ENCODE peak calls at places on chromosomes 12 and 14, in four cellular contexts. W is K562, M is HepG2, K is GM12878. H is an unnamed sample.
A peak's percentile ranks its signal among the peaks of the same experiment; 100 is the strongest.

GRCh38 chr14:85441909-85442643 is 87.9 kb upstream of the FLRT2 start:
- DNase-seq in M (no peak), W (no peak), K (no peak), H (no peak)

GRCh38 chr12:48750215-48750614 is 33.7 kb upstream of the CCNT1 start:
- DNase-seq in M (no peak), W (no peak), K (no peak), H (no peak)

GRCh38 chr14:56995010-56995409 is 184.7 kb upstream of the OTX2 start:
- DNase-seq in K (no peak), M (peak; percentile 1), W (no peak), H (no peak)

GRCh38 chr14:31947076-31947475 is 130.0 kb upstream of the ARHGAP5 start:
- DNase-seq in K (no peak), W (no peak), M (no peak), H (no peak)

GRCh38 chr14:56172571-56172971 is 54.4 kb downstream of the PELI2 start:
- DNase-seq in K (no peak), M (no peak), W (peak; percentile 11), H (no peak)

GRCh38 chr12:114799574-114800487 is 115.9 kb upstream of the TBX3 start:
- DNase-seq in W (peak; percentile 3), M (peak; percentile 100), K (no peak), H (no peak)

GRCh38 chr14:91142214-91142668 is 28.4 kb downstream of the DGLUCY start:
- DNase-seq in M (no peak), W (no peak), K (peak; percentile 80), H (no peak)

GRCh38 chr12:69900720-69901131 is 75.7 kb downstream of the MYRFL start:
- DNase-seq in M (peak; percentile 76), W (peak; percentile 81), K (no peak), H (peak; percentile 60)

GRCh38 chr12:24754690-24755638 is 193.9 kb downstream of the BCAT1 start:
- DNase-seq in K (no peak), M (peak; percentile 94), W (no peak), H (no peak)

GRCh38 chr12:113232787-113233585 is 11.7 kb downstream of the TPCN1 start:
- DNase-seq in W (no peak), K (peak; percentile 69), M (no peak), H (no peak)

GRCh38 chr14:59301354-59301753 is 112.9 kb downstream of the DAAM1 start:
- DNase-seq in W (no peak), M (peak; percentile 78), K (peak; percentile 53), H (no peak)

GRCh38 chr12:100450726-100451125 is 22.9 kb upstream of the NR1H4 start:
- DNase-seq in M (no peak), K (no peak), W (no peak), H (no peak)

GRCh38 chr12:132277961-132278360 is 51.4 kb downstream of the GALNT9 start:
- DNase-seq in W (no peak), K (no peak), M (no peak), H (no peak)

GRCh38 chr14:28468191-28469151 is 298.1 kb upstream of the FOXG1 start:
- DNase-seq in K (no peak), W (no peak), M (no peak), H (no peak)

GRCh38 chr12:47033081-47033480 is 46.3 kb upstream of the PCED1B start:
- DNase-seq in K (no peak), W (no peak), M (no peak), H (no peak)

GRCh38 chr12:16681196-16681595 is 75.2 kb upstream of the LMO3 start:
- DNase-seq in M (no peak), W (no peak), K (no peak), H (no peak)

GRCh38 chr14:101620039-101620788 is 58.9 kb downstream of the DIO3 start:
- DNase-seq in K (no peak), M (no peak), W (peak; percentile 11), H (no peak)

GRCh38 chr12:27797301-27798025 is 17.4 kb upstream of the MANSC4 start:
- DNase-seq in M (no peak), W (no peak), K (no peak), H (no peak)

GRCh38 chr12:53695148-53696138 is 19.6 kb upstream of the ATP5MC2 start:
- DNase-seq in M (no peak), K (no peak), W (peak; percentile 37), H (peak; percentile 70)

GRCh38 chr12:66708704-66709443 is 30.0 kb upstream of the GRIP1 start:
- DNase-seq in M (no peak), W (no peak), K (no peak), H (no peak)

GRCh38 chr14:22882529-22883190 is 362 bp upstream of the REM2 start:
- DNase-seq in M (no peak), K (no peak), W (peak; percentile 83), H (peak; percentile 38)

GRCh38 chr14:28762290-28762948 is 4.2 kb upstream of the FOXG1 start:
- DNase-seq in K (no peak), M (no peak), W (no peak), H (no peak)

GRCh38 chr12:59388176-59388575 is 207.7 kb upstream of the SLC16A7 start:
- DNase-seq in W (no peak), M (no peak), K (no peak), H (no peak)

GRCh38 chr14:57725399-57726077 is 140.4 kb downstream of the SLC35F4 start:
- DNase-seq in M (peak; percentile 1), K (no peak), W (no peak), H (no peak)

GRCh38 chr12:102426599-102427541 is 53.5 kb downstream of the IGF1 start:
- DNase-seq in K (no peak), M (no peak), W (no peak), H (no peak)

GRCh38 chr14:102373110-102373509 is 10.4 kb downstream of the TECPR2 start:
- DNase-seq in K (peak; percentile 17), M (no peak), W (no peak), H (no peak)

GRCh38 chr12:81077686-81078441 is at the start of gene ACSS3:
- DNase-seq in K (no peak), M (peak; percentile 67), W (no peak), H (peak; percentile 43)

GRCh38 chr14:47447076-47447475 is 228.3 kb downstream of the MDGA2 start:
- DNase-seq in M (no peak), W (no peak), K (no peak), H (no peak)

GRCh38 chr12:6765048-6765633 is 1.0 kb upstream of the PTMS start:
- DNase-seq in K (no peak), M (no peak), W (peak; percentile 85), H (no peak)

GRCh38 chr12:132170094-132170636 is 25.9 kb downstream of the NOC4L start:
- DNase-seq in M (no peak), W (no peak), K (no peak), H (no peak)

DNA sequence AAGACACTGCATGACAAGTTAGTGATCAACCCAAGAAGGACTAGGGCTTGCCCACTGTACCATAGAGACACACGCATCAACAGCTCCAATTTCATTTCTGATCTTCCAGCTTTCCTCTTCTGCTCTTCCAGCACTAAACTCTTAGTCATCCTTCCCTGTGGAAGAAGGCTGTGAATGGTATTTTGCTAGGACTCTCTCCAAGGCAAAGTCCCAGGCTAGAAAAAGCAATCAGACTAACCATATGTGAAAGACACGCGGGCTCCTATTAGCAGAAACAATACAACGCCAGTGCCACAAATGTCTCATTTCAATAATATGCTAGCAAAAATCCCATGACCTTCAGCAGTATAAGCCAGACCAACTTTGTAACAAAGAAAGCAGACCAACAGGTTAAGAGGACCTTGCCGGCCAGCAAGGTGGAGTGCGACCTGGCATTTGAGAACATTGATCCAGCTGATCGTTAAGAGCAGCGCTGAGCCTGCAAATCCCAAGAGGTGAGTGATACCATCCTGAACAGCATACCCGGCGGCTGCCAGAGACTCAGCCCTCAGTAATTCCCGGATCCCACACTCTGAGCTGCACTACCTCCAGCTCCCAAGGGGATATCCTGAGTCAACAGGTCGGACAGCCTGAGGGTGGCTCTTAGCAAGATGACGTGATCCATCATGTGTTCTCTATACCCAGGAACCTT is 132.5 kb downstream of the FOXN3 start:
- DNase-seq in W (no peak), K (no peak), M (no peak), H (no peak)
- TF ChIP-seq BHLHE40 in W (no peak), K (no peak), M (no peak), H (no peak)

DNA sequence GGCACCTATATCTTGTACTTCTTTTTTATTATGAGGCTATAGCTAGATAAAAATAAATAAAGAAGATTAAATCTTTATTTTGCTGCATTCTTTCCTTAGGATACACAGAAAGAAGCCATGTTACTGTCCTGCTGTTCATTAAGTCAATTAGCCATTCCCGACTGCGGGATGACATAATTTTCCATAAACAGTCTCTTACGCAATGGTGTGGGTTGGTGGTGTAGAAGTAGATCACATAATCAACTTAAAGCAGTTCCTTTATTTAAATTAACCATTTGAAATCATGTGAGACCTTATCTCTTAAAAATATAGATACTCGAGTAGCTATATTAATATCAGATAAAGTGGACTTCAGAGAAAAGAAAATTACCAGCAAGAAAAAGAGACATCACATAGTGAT is 40.2 kb downstream of the TAOK3 start:
- DNase-seq in W (no peak), K (no peak), M (no peak), H (no peak)
- TF ChIP-seq FOXK2 in W (no peak), K (no peak), M (no peak), H (no peak)

GRCh38 chr14:75301666-75302325 is 23.2 kb downstream of the FOS start:
- DNase-seq in W (peak; percentile 76), K (no peak), M (no peak), H (no peak)
- TF ChIP-seq BHLHE40 in W (peak; percentile 26), K (no peak), M (no peak), H (no peak)

GRCh38 chr12:94267530-94267877 is 119.1 kb downstream of the PLXNC1 start:
- DNase-seq in M (no peak), W (no peak), K (no peak), H (no peak)
- TF ChIP-seq FOXK2 in M (no peak), W (no peak), K (no peak), H (no peak)

DNA sequence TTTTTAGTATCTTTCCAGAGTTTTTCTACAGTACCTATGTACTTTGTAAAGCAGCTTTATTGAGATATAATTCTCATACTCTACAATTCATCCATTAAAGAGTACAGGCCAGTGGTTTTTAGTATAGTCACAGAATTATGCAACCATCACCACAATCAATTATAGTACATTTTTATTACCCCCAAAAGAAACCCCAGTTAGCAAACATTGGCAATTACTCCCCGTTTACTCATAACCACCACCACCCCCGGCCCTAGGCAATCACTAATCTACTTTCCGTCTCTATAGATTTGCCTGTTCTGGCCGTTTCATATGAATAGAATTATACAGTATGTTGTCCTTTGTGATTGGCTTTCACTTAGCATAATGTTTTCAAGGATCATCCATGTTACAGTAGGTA is 119.8 kb downstream of the KICS2 start:
- DNase-seq in W (no peak), M (no peak), K (no peak), H (no peak)
- TF ChIP-seq BHLHE40 in W (no peak), M (no peak), K (no peak), H (no peak)

DNA sequence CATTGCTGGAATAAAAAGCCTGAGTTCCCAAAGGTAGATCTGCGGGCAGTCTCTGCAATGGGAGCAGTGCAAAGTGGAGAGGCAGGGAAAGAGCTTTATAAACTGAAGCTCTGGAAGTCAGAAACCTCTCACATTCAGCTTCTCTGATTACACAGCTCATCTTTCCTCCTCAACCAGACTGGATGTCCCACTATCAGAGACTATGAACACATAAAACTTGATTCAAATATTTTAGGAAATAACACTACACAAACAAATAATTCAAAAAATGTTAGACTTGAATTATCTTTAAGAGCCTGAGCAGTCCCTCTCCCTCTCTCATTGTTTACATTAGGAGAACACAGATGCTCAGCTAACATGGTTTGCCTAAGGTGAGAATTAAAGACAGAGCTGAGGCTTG is 72.9 kb downstream of the DENND5B start:
- DNase-seq in M (no peak), K (no peak), W (no peak), H (no peak)
- TF ChIP-seq FOXK2 in M (no peak), K (no peak), W (no peak), H (no peak)